ENCODE peak calls at places on chromosomes 3 and 15, in ten cellular contexts. O, J, T, A, X, H, M, L, K and P are unnamed samples.

GRCh38 chr3:42701371-42702065 is 1.1 kb downstream of the HHATL start:
- DNase-seq in O (peak), J (peak), T (peak), A (peak), X (peak), H (peak), M (no peak), L (peak), K (peak), P (no peak)

GRCh38 chr3:57917611-57918010 is 90.6 kb upstream of the FLNB start:
- DNase-seq in O (no peak), J (no peak), T (no peak), A (no peak), X (no peak), H (no peak), M (no peak), L (no peak), K (peak), P (no peak)

GRCh38 chr3:183185696-183186095 is 23.2 kb upstream of the LAMP3 start:
- DNase-seq in O (no peak), J (no peak), T (no peak), A (peak), X (no peak), H (no peak), M (peak), L (peak), K (peak), P (no peak)

GRCh38 chr15:33737687-33738606 is 230.3 kb upstream of the CHRM5 start:
- DNase-seq in O (no peak), J (peak), T (peak), A (no peak), X (peak), H (no peak), M (no peak), L (peak), K (peak), P (no peak)

GRCh38 chr3:27467545-27467944 is 16.6 kb downstream of the SLC4A7 start:
- DNase-seq in O (no peak), J (no peak), T (peak), A (no peak), X (no peak), H (no peak), M (no peak), L (no peak), K (peak), P (no peak)

GRCh38 chr3:48215466-48215865 is 7.8 kb upstream of the CAMP start:
- DNase-seq in O (no peak), J (peak), T (no peak), A (no peak), X (peak), H (no peak), M (peak), L (no peak), K (peak), P (peak)

GRCh38 chr3:72505539-72506430 is 342.5 kb downstream of the SHQ1 start:
- DNase-seq in O (no peak), J (no peak), T (no peak), A (no peak), X (no peak), H (no peak), M (no peak), L (no peak), K (no peak), P (no peak)

GRCh38 chr15:22903961-22904534 is 65.6 kb downstream of the NIPA2 start:
- DNase-seq in O (no peak), J (peak), T (no peak), A (no peak), X (peak), H (no peak), M (no peak), L (peak), K (no peak), P (no peak)

GRCh38 chr3:152656207-152657001 is 178.5 kb upstream of the P2RY1 start:
- DNase-seq in O (no peak), J (no peak), T (peak), A (no peak), X (no peak), H (no peak), M (no peak), L (no peak), K (no peak), P (peak)

GRCh38 chr15:63449711-63450110 is 54.7 kb upstream of the USP3 start:
- DNase-seq in O (no peak), J (peak), T (no peak), A (no peak), X (no peak), H (no peak), M (no peak), L (no peak), K (no peak), P (no peak)

GRCh38 chr15:74392402-74392876 is 25.0 kb upstream of the CYP11A1 start:
- DNase-seq in O (no peak), J (no peak), T (no peak), A (peak), X (no peak), H (no peak), M (no peak), L (no peak), K (peak), P (no peak)

DNA sequence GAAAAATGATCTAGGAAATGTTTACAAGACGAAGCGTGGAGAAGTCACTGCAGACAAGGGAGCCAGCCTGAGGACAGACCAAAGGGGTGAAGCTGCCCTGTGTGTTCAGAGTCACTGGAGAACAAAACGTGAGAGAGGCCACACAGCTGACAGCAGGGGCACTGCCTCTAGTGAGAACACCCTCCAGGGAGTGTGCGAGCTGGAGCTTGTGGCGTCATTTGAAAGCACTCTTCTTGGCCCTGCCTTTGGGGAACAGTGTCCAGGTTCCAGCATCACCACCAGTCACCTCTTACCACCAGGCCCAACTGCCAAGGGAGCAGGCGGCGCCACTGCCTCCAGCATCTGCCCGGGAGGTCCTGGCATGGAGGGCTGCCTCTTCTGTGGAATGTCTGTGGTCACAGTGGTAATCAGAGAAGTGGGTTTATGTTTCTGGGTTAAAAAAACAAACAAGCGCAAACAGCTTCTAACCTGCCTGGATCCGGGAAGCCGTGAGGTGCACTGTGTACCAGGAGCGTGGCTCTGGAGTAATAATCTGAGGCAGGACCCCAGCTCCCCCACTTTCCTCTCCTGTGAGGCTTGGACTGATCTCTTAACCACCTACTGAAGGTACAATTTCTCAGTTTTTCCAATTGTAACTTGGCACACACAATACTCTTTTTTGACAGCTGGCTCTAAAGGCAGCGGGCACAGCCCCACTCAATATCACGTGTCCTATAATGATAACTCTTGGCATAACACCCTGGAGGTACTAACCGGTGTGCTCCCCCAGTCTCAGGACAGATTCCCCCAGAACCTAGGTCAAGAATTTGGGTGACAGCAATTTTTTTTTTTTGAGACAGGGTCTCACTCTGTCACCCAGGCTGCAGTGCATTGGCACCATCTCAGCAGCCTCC is 32.2 kb upstream of the CDCP1 start:
- DNase-seq in O (no peak), J (no peak), T (no peak), A (peak), X (peak), H (no peak), M (peak), L (no peak), K (peak), P (no peak)
- H3K4me3 ChIP-seq in O (no peak), J (no peak), T (no peak), A (no peak), X (no peak), H (no peak), M (no peak), L (no peak), K (no peak), P (no peak)

GRCh38 chr15:51343466-51343865 is 2.0 kb downstream of the GLDN start:
- DNase-seq in O (no peak), J (no peak), T (no peak), A (no peak), X (no peak), H (no peak), M (no peak), L (no peak), K (no peak), P (no peak)

GRCh38 chr15:51338496-51338895 is at the start of gene CYP19A1:
- DNase-seq in O (no peak), J (no peak), T (no peak), A (no peak), X (no peak), H (no peak), M (no peak), L (no peak), K (no peak), P (no peak)

GRCh38 chr15:51341366-51342248 is at the start of gene GLDN:
- DNase-seq in O (no peak), J (no peak), T (peak), A (no peak), X (peak), H (peak), M (no peak), L (no peak), K (no peak), P (no peak)

GRCh38 chr15:51342249-51342999 is 969 bp downstream of the GLDN start:
- DNase-seq in O (no peak), J (no peak), T (no peak), A (no peak), X (no peak), H (no peak), M (no peak), L (no peak), K (no peak), P (no peak)
- H3K4me3 ChIP-seq in O (no peak), J (no peak), T (peak), A (peak), X (no peak), H (peak), M (no peak), L (peak), K (no peak), P (peak)

GRCh38 chr3:156801746-156802145 is 24.4 kb upstream of the LEKR1 start:
- DNase-seq in O (no peak), J (no peak), T (no peak), A (no peak), X (no peak), H (no peak), M (no peak), L (no peak), K (no peak), P (no peak)
- H3K4me3 ChIP-seq in O (no peak), J (no peak), T (no peak), A (no peak), X (no peak), H (no peak), M (no peak), L (no peak), K (no peak), P (no peak)

DNA sequence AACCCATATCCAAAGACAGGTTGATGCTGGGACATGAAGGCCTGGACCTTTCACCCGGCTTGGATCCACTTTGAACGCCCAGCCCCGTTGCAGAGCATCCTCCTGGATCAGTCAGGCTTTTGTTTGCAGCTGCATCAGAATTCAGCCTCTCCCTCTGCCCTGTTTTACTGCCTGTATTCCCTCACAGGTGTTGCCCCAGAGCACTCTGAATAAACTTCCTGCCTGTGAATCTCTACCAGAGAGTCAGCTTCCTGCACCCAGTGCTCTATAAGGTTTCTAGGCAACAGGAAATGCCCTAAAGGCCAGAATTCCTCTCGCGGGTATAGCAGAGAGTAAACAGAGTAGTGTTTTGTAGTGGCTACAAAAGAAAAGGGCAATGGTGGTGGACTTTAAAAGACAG is 174.5 kb upstream of the IL12A start:
- DNase-seq in O (no peak), J (peak), T (no peak), A (no peak), X (no peak), H (no peak), M (no peak), L (no peak), K (no peak), P (no peak)
- H3K4me3 ChIP-seq in O (no peak), J (no peak), T (no peak), A (no peak), X (no peak), H (no peak), M (no peak), L (no peak), K (no peak), P (no peak)

DNA sequence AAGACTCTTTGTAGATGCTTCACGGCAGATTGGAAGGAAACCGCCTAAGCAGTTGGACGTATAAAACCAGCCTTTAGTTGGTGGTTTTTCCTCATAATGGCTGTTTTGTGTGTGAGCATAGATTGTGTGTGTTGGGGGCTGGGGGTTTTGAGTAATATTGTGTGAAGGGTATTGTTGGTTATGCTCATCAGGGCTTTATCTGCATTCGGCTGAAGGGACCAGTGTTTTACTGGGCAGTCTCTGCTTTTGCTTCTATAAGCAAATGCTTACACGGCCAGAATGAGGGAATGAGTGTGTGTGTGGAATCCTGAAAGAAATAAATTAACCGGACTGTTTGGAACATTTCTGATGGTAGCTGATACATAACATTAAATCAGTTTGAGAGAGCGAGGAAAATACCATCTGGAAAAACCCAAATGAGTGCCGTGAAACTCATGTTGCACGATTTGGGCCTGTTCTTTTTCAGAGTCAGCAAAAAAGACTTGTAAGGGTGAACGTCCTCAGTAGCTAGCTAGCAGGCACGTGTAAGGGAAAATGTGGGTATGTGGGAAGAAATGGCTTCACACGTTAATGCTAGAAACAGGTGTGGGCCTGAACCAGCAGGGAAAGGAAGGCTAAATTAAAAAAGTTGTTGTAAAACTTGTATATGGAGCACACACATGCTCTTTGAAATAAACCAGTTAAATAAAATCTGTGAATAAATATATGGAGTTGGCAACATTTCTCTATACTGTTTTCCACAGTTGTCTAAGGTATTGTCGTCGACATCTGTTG is 2.0 kb downstream of the MITF start:
- DNase-seq in O (no peak), J (no peak), T (no peak), A (no peak), X (no peak), H (no peak), M (no peak), L (no peak), K (no peak), P (no peak)
- H3K4me3 ChIP-seq in O (no peak), J (peak), T (peak), A (peak), X (no peak), H (peak), M (no peak), L (peak), K (no peak), P (no peak)

GRCh38 chr3:147299656-147300055 is 106.7 kb downstream of the ZIC4 start:
- DNase-seq in O (no peak), J (no peak), T (no peak), A (peak), X (no peak), H (no peak), M (no peak), L (no peak), K (peak), P (no peak)

GRCh38 chr3:147297756-147298155 is 108.6 kb downstream of the ZIC4 start:
- DNase-seq in O (no peak), J (no peak), T (no peak), A (no peak), X (no peak), H (no peak), M (no peak), L (no peak), K (no peak), P (no peak)

GRCh38 chr3:147301781-147302180 is 104.6 kb downstream of the ZIC4 start:
- DNase-seq in O (no peak), J (no peak), T (no peak), A (no peak), X (no peak), H (no peak), M (no peak), L (no peak), K (no peak), P (no peak)

DNA sequence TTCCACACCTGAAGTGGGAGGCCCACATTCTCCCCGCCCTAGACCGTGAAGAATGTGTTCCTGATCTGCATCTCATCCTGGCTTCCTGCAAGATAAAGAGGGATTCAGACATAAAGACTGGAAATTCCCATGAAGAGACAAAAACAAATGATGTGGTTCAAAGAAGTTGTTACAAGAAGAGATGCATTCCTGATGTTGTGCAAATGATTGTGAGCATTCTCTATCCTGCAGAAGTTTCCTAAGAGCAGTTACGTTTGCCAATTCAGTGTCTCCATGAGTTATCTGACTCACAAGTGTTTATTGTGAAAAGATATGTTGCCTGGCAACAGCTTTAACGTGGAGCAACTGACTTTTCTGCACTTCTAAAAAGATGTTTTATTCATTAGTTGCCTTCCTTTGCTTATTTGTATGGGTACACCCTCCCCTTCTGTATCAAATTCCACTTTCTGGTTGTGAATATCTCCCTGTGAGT is 107.8 kb downstream of the ZIC4 start:
- DNase-seq in O (no peak), J (no peak), T (no peak), A (peak), X (no peak), H (no peak), M (peak), L (no peak), K (peak), P (peak)
- H3K4me3 ChIP-seq in O (no peak), J (no peak), T (no peak), A (peak), X (no peak), H (no peak), M (no peak), L (no peak), K (no peak), P (no peak)